ENCODE peak calls at places on chromosomes 12 and 14, in four cellular contexts. Z is B cell, D is M059J, R is iPS-NIHi11. W is an unnamed sample.

GRCh38 chr12:92729773-92730305 is 27.1 kb downstream of the PLEKHG7 start:
- DNase-seq in R (no peak), Z (no peak), D (no peak), W (no peak)

GRCh38 chr12:32568241-32568640 is 110.9 kb upstream of the DNM1L start:
- DNase-seq in Z (no peak), R (no peak), D (peak; percentile 93), W (no peak)

GRCh38 chr14:33408291-33408690 is 469.6 kb downstream of the NPAS3 start:
- DNase-seq in Z (no peak), R (no peak), D (peak; percentile 41), W (no peak)

GRCh38 chr12:54352891-54353874 is 11.1 kb downstream of the GPR84 start:
- DNase-seq in R (peak; percentile 29), Z (no peak), D (peak; percentile 36), W (no peak)

GRCh38 chr14:60226296-60226695 is 22.7 kb upstream of the PPM1A start:
- DNase-seq in D (no peak), R (no peak), Z (no peak), W (no peak)

GRCh38 chr14:74302160-74302628 is 540 bp downstream of the ABCD4 start:
- DNase-seq in R (peak; percentile 40), D (peak; percentile 46), Z (peak; percentile 62), W (no peak)

GRCh38 chr12:107225626-107226025 is 132.3 kb upstream of the CRY1 start:
- DNase-seq in Z (no peak), R (peak; percentile 38), D (peak; percentile 79), W (no peak)

GRCh38 chr12:46370380-46370734 is 2.2 kb downstream of the SLC38A2 start:
- DNase-seq in R (no peak), D (peak; percentile 32), Z (no peak), W (no peak)

GRCh38 chr12:85725991-85726390 is 110.2 kb downstream of the RASSF9 start:
- DNase-seq in Z (no peak), D (no peak), R (no peak), W (no peak)

GRCh38 chr14:103716091-103716801 is 636 bp downstream of the ZFYVE21 start:
- DNase-seq in R (peak; percentile 71), Z (no peak), D (peak; percentile 15), W (no peak)

W was measured in GM06990.